ENCODE peak calls at places on chromosomes 4 and X, in four cellular contexts. J, Y, L and D are unnamed samples.

GRCh38 chr4:10482913-10483312 is 25.7 kb upstream of the ZNF518B start:
- DNase-seq in L (no peak), J (no peak), Y (no peak), D (no peak)

GRCh38 chr4:118716304-118716703 is 31.1 kb downstream of the METTL14 start:
- DNase-seq in L (no peak), Y (no peak), J (no peak), D (no peak)

GRCh38 chr4:154490589-154491340 is 834 bp downstream of the DCHS2 start:
- DNase-seq in L (no peak), J (no peak), Y (no peak), D (no peak)

GRCh38 chr4:151402150-151402865 is 6.7 kb upstream of the FHIP1A start:
- DNase-seq in Y (no peak), L (no peak), J (no peak), D (no peak)

GRCh38 chrX:153225438-153226098 is 46.5 kb downstream of the MAGEA1 start:
- DNase-seq in Y (no peak), J (no peak), L (no peak), D (no peak)

GRCh38 chrX:45758738-45759397 is 558.2 kb upstream of the DIPK2B start:
- DNase-seq in J (no peak), Y (no peak), L (peak), D (no peak)

GRCh38 chr4:176271749-176272148 is 2.7 kb upstream of the ASB5 start:
- DNase-seq in L (no peak), J (no peak), Y (no peak), D (no peak)

GRCh38 chr4:93897559-93897958 is 69.0 kb downstream of the ATOH1 start:
- DNase-seq in J (peak), L (no peak), Y (peak), D (peak)

GRCh38 chr4:37453004-37453360 is 208.4 kb downstream of the NWD2 start:
- DNase-seq in L (peak), Y (peak), J (peak), D (peak)

GRCh38 chrX:123217077-123217476 is 33.0 kb downstream of the GRIA3 start:
- DNase-seq in J (no peak), L (no peak), Y (peak), D (no peak)

GRCh38 chr4:104490096-104490769 is 4.5 kb downstream of the CXXC4 start:
- DNase-seq in L (peak), Y (no peak), J (no peak), D (no peak)

GRCh38 chrX:51614353-51614752 is 4.4 kb downstream of the CENPVL3 start:
- DNase-seq in Y (peak), J (peak), L (no peak), D (peak)

GRCh38 chr4:123591875-123592274 is 195.3 kb downstream of the SPRY1 start:
- DNase-seq in Y (no peak), L (no peak), J (no peak), D (no peak)

GRCh38 chr4:125331116-125331515 is 16.4 kb downstream of the FAT4 start:
- DNase-seq in L (no peak), Y (no peak), J (no peak), D (no peak)

GRCh38 chr4:101644516-101644915 is 146.0 kb upstream of the BANK1 start:
- DNase-seq in Y (no peak), J (no peak), L (no peak), D (no peak)

GRCh38 chr4:25223770-25224375 is 10.0 kb upstream of the PI4K2B start:
- DNase-seq in J (no peak), Y (no peak), L (no peak), D (no peak)

GRCh38 chr4:2789801-2790582 is 2.9 kb upstream of the SH3BP2 start:
- DNase-seq in J (no peak), Y (no peak), L (no peak), D (no peak)

GRCh38 chr4:161869511-161869910 is 294.3 kb downstream of the FSTL5 start:
- DNase-seq in L (no peak), Y (no peak), J (no peak), D (no peak)

GRCh38 chr4:7632971-7633370 is 198.2 kb upstream of the PSAPL1 start:
- DNase-seq in L (no peak), J (no peak), Y (no peak), D (no peak)

GRCh38 chr4:173038192-173038896 is 130.3 kb upstream of the GALNT7 start:
- DNase-seq in L (no peak), Y (no peak), J (no peak), D (no peak)

GRCh38 chrX:103730746-103731508 is 20.2 kb downstream of the TMEM31 start:
- DNase-seq in Y (no peak), L (no peak), J (no peak), D (no peak)

GRCh38 chr4:38914859-38915258 is 47.3 kb downstream of the FAM114A1 start:
- DNase-seq in L (no peak), Y (no peak), J (no peak), D (no peak)

GRCh38 chr4:4519296-4519898 is 22.5 kb downstream of the STX18 start:
- DNase-seq in L (no peak), Y (peak), J (no peak), D (peak)

GRCh38 chrX:40449396-40449795 is 131.4 kb upstream of the ATP6AP2 start:
- DNase-seq in L (no peak), Y (no peak), J (no peak), D (no peak)

GRCh38 chr4:105613326-105613725 is 60.9 kb downstream of the ARHGEF38 start:
- DNase-seq in J (no peak), Y (no peak), L (no peak), D (no peak)

GRCh38 chr4:123671633-123672404 is 275.2 kb downstream of the SPRY1 start:
- DNase-seq in L (peak), Y (no peak), J (no peak), D (no peak)

GRCh38 chrX:17036172-17036961 is 89.9 kb downstream of the REPS2 start:
- DNase-seq in J (no peak), L (no peak), Y (no peak), D (no peak)

DNA sequence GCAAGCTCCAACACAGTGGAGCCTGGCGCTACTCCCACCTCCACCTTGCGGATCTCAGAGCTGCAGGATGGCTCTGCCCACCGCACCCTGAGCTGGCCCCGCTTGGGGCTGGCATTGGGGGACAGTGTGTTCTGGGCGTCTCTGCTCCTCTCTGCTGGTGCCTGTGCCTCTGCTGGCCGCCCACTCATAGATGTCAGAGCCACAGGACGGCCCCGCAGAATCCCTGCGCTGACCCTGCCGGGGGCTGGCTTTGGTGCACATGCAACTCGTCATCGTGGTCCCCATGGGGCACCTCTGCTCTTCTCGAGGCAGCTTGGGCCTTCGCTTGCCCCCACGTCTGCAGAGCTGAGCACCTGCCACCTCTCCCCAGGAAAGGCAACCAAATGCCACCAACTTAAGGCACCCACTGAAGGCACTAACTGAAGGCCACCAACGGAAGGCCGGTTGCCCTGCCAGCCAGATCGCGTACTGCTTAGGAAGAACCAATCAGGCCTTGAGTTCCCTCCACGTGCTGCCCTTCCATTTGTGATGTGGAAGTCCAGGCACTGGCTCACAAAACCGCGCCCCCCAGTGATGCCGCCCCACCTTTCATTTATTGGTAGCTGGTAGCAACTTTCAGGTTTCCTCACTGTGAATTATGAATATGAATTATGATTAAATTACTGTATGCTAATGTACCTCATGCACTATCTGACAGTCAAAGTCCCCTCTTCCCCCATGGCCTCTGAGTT is 23.3 kb upstream of the FRG1 start:
- DNase-seq in J (no peak), Y (no peak), L (no peak), D (no peak)
- TF ChIP-seq TARDBP in J (no peak), Y (no peak), L (no peak), D (no peak)

DNA sequence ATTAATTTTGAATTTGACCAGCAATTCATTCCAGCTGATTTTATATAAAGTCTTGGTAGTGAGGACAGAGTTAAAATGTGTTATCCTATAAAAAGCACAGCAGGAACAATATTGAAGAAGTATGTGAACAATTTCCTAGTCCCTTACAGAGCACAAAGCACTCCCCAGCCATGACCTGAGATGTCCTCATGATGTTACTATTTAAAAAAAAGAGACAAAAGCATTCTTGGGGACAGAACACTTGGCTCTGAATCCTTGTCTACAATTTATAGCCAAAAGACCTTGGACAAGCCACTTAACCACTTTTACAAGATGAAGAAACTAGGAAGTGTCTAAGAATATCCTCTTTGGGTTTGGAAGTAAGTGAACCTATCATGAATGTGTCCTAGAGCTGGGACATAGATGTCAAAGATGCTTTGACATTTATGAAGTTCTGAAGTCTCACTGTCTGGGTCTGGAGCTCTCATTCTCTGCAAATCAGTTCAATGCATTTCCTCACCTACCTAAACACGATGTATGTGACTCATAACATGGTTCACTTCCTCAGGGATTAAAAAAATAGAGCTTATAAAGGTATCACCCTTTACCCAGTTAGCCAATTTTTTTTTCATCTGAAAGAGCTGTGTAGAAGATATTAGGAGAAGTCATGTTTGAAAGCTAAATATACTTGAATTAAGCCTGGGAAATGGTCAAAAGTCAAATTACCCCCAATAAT is 61.4 kb downstream of the IGFBP7 start:
- DNase-seq in L (no peak), Y (no peak), J (no peak), D (no peak)
- TF ChIP-seq BHLHE40 in L (no peak), Y (no peak), J (no peak), D (no peak)

GRCh38 chrX:10010686-10011085 is 43.5 kb downstream of the CLDN34 start:
- DNase-seq in J (peak), Y (no peak), L (no peak), D (no peak)
- TF ChIP-seq TARDBP in J (no peak), Y (no peak), L (no peak), D (no peak)

GRCh38 chrX:111372065-111372464 is 39.9 kb downstream of the DCX start:
- DNase-seq in L (no peak), Y (no peak), J (no peak), D (no peak)
- TF ChIP-seq BHLHE40 in L (no peak), Y (no peak), J (no peak), D (no peak)

GRCh38 chr4:139243448-139244365 is 36.3 kb downstream of the MGARP start:
- DNase-seq in J (peak), L (no peak), Y (no peak), D (peak)

GRCh38 chr4:139241784-139242151 is 38.3 kb downstream of the MGARP start:
- DNase-seq in Y (no peak), J (no peak), L (no peak), D (no peak)

GRCh38 chr4:139242511-139243051 is 37.4 kb downstream of the MGARP start:
- DNase-seq in J (no peak), Y (no peak), L (no peak), D (no peak)

GRCh38 chr4:139239127-139239772 is 40.8 kb downstream of the MGARP start:
- DNase-seq in L (no peak), Y (no peak), J (no peak), D (no peak)

DNA sequence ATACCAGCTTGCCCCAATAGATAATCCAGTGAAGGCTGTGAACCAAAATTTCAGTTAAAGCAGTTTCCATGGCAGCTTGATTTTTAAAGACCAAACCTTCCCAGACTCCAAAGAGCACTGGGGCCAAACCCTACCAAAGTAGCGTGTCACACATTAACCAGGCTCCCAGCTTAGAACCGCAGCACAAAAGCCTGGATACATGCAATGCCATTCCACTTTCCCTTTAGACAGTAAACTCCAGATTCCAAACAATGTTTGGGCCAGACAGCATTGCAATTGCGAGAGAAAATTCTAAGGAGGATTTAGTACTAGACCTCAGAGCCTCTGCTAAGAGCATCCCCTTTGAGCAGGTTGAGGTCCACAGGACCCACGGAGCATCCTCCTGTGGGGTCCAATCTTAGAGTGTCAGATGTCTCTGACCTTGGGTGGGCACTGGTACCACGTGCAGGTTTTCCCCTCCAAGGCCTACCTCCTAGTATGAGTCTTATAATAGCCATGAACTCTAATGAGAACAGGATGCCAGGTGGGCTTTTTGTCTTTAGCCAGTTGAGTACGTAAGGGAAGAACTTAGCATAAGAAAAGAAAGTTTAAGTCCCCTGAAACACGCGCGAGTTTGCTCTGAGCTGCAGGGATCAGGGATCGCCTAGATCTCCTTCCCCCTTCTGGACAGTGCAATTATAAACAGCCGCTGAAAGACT is 38.8 kb downstream of the MGARP start:
- DNase-seq in J (peak), L (no peak), Y (no peak), D (no peak)
- TF ChIP-seq TARDBP in J (no peak), L (no peak), Y (no peak), D (no peak)

DNA sequence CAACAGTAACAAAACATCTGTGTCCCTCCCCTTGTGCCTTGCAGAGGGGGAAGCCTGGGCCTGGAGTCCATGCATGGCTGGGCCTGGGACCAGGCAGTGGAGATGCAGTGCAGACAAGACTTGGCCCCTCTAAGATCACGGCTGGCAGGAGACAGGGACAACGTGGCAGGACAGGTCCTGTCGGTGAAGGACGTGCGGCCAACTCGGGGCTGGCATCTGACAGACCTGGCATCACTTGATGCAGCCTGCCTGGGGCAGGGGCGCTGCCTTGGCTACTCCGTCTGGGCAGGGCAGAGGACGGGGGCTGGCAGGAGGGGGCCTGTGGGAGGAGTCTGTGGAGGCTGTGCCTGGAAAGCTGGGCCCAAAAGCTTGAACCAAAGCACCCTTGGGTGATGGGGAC is 112.1 kb downstream of the CPZ start:
- DNase-seq in L (no peak), Y (no peak), J (no peak), D (no peak)
- TF ChIP-seq BHLHE40 in L (no peak), Y (no peak), J (no peak), D (no peak)

GRCh38 chr4:41331224-41331623 is 74.5 kb downstream of the UCHL1 start:
- DNase-seq in L (no peak), J (no peak), Y (no peak), D (no peak)
- TF ChIP-seq TARDBP in L (no peak), J (no peak), Y (no peak), D (no peak)

DNA sequence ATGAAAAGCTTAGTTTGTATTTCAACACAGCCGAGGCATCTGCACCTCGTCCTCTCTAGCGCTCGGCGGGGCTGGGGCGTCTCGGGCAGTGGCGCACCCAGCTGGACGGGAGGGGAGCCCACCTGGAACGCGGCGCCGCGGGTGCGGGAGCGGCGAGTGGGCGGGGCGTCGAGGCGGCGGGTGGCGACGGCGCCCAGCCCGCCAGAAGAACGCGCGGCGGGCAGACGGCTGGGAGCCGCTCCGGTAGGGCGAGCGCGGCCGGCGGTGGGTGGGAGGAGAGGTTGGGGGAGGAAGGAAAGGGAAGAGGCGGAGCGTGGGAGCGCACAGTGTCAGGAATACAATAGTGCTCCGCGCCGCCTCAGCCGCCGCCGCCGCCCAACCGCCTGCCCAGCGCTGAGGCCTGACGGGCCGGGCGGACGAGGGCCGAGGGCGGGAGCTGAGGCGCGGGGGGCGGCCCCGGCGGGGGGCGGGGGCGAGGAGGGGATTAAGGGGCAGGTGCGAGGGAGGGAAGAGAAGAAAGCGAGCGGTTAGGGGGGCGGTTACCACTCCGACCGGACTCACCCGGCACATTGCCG is at the start of gene JADE3:
- DNase-seq in L (no peak), J (peak), Y (peak), D (peak)
- TF ChIP-seq BHLHE40 in L (no peak), J (no peak), Y (no peak), D (no peak)

GRCh38 chr4:89303177-89303576 is 4.4 kb downstream of the GPRIN3 start:
- DNase-seq in J (no peak), Y (no peak), L (no peak), D (peak)
- TF ChIP-seq TARDBP in J (no peak), Y (no peak), L (no peak), D (no peak)

GRCh38 chr4:135383889-135384288 is 1182.3 kb upstream of the PABPC4L start:
- DNase-seq in Y (no peak), L (no peak), J (no peak), D (no peak)
- TF ChIP-seq BHLHE40 in Y (no peak), L (no peak), J (no peak), D (no peak)